ENCODE peak calls at places on chromosome 5, in six cellular contexts. E is mesenchymal stem cell, V is HFFc6, B is cardiac muscle cell, Q is HTR-8/SVneo, P is OCI-LY7. I is an unnamed sample.

GRCh38 chr5:140169410-140169809 is 5.6 kb upstream of the CYSTM1 start:
- DNase-seq in E (peak), V (no peak), B (peak), Q (peak), P (no peak), I (no peak)

GRCh38 chr5:171924493-171925122 is 81.8 kb downstream of the FBXW11 start:
- DNase-seq in E (no peak), V (no peak), B (no peak), Q (no peak), P (peak), I (no peak)

GRCh38 chr5:132102101-132102701 is 28.6 kb downstream of the CSF2 start:
- DNase-seq in E (no peak), V (no peak), B (no peak), Q (no peak), P (no peak), I (no peak)

GRCh38 chr5:147081256-147081872 is 153.5 kb upstream of the STK32A start:
- DNase-seq in E (no peak), V (no peak), B (no peak), Q (no peak), P (no peak), I (no peak)

GRCh38 chr5:141155540-141156374 is 5.9 kb downstream of the PCDHB6 start:
- DNase-seq in E (no peak), V (no peak), B (no peak), Q (no peak), P (no peak), I (peak)

GRCh38 chr5:167783145-167783817 is 508.2 kb upstream of the WWC1 start:
- DNase-seq in E (no peak), V (no peak), B (peak), Q (no peak), P (no peak), I (no peak)

GRCh38 chr5:172797800-172798199 is 26.8 kb upstream of the DUSP1 start:
- DNase-seq in E (no peak), V (no peak), B (no peak), Q (no peak), P (no peak), I (no peak)

GRCh38 chr5:177957241-177957640 is 38.8 kb downstream of the PROP1 start:
- DNase-seq in E (no peak), V (no peak), B (no peak), Q (no peak), P (no peak), I (no peak)

GRCh38 chr5:56641635-56642255 is 173.6 kb upstream of the MAP3K1 start:
- DNase-seq in E (no peak), V (no peak), B (no peak), Q (no peak), P (no peak), I (no peak)

GRCh38 chr5:97979740-97980139 is 793.7 kb upstream of the RGMB start:
- DNase-seq in E (peak), V (no peak), B (peak), Q (no peak), P (no peak), I (no peak)

GRCh38 chr5:180467028-180467427 is 27.2 kb upstream of the CNOT6 start:
- DNase-seq in E (no peak), V (no peak), B (peak), Q (no peak), P (no peak), I (peak)

GRCh38 chr5:167294861-167295685 is 996.4 kb upstream of the WWC1 start:
- DNase-seq in E (peak), V (peak), B (peak), Q (peak), P (no peak), I (peak)

GRCh38 chr5:132059696-132060500 is 557 bp upstream of the IL3 start:
- DNase-seq in E (no peak), V (no peak), B (no peak), Q (no peak), P (no peak), I (no peak)

GRCh38 chr5:135986891-135987401 is 32.2 kb upstream of the LECT2 start:
- DNase-seq in E (no peak), V (no peak), B (no peak), Q (no peak), P (no peak), I (no peak)

GRCh38 chr5:669111-669841 is 23.9 kb downstream of the TPPP start:
- DNase-seq in E (peak), V (no peak), B (peak), Q (no peak), P (peak), I (no peak)

GRCh38 chr5:166710275-166710674 is 1581.2 kb upstream of the WWC1 start:
- DNase-seq in E (peak), V (no peak), B (peak), Q (no peak), P (no peak), I (no peak)

GRCh38 chr5:127968998-127969397 is 114.6 kb upstream of the SLC12A2 start:
- DNase-seq in E (no peak), V (no peak), B (no peak), Q (no peak), P (no peak), I (no peak)

GRCh38 chr5:68350176-68350575 is 134.6 kb downstream of the PIK3R1 start:
- DNase-seq in E (no peak), V (no peak), B (no peak), Q (no peak), P (no peak), I (no peak)

GRCh38 chr5:41921874-41922273 is 3.2 kb upstream of the FBXO4 start:
- DNase-seq in E (peak), V (peak), B (peak), Q (no peak), P (no peak), I (no peak)

GRCh38 chr5:143497749-143498148 is 94.3 kb upstream of the NR3C1 start:
- DNase-seq in E (no peak), V (no peak), B (no peak), Q (no peak), P (no peak), I (no peak)

GRCh38 chr5:10645671-10646070 is 81.8 kb downstream of the ANKRD33B start:
- DNase-seq in E (no peak), V (no peak), B (no peak), Q (no peak), P (no peak), I (no peak)

GRCh38 chr5:87850843-87851242 is 417.8 kb downstream of the TMEM161B start:
- DNase-seq in E (no peak), V (no peak), B (no peak), Q (no peak), P (no peak), I (no peak)

GRCh38 chr5:150286820-150287219 is 2.8 kb downstream of the CAMK2A start:
- DNase-seq in E (no peak), V (no peak), B (no peak), Q (no peak), P (peak), I (no peak)

GRCh38 chr5:136656811-136657210 is 291.5 kb upstream of the TRPC7 start:
- DNase-seq in E (peak), V (peak), B (peak), Q (no peak), P (no peak), I (no peak)

GRCh38 chr5:77168187-77168883 is 42.1 kb upstream of the PDE8B start:
- DNase-seq in E (no peak), V (peak), B (peak), Q (peak), P (no peak), I (peak)

GRCh38 chr5:175797521-175798038 is 73.8 kb upstream of the CPLX2 start:
- DNase-seq in E (no peak), V (no peak), B (no peak), Q (no peak), P (no peak), I (no peak)

GRCh38 chr5:89351232-89351631 is 468.2 kb upstream of the MEF2C start:
- DNase-seq in E (peak), V (peak), B (peak), Q (no peak), P (no peak), I (no peak)

GRCh38 chr5:130109152-130109551 is 204.9 kb downstream of the CHSY3 start:
- DNase-seq in E (peak), V (no peak), B (peak), Q (no peak), P (peak), I (no peak)

GRCh38 chr5:82165740-82166530 is 112.2 kb downstream of the RPS23 start:
- DNase-seq in E (peak), V (peak), B (peak), Q (peak), P (peak), I (no peak)

GRCh38 chr5:83577036-83577636 is 105.6 kb downstream of the VCAN start:
- DNase-seq in E (peak), V (no peak), B (peak), Q (no peak), P (no peak), I (no peak)

GRCh38 chr5:2727620-2728019 is 23.9 kb downstream of the IRX2 start:
- DNase-seq in E (no peak), V (no peak), B (no peak), Q (no peak), P (no peak), I (no peak)

GRCh38 chr5:1636981-1637638 is 113.3 kb upstream of the LPCAT1 start:
- DNase-seq in E (no peak), V (no peak), B (no peak), Q (no peak), P (no peak), I (no peak)

I was measured in H54.